ENCODE peak calls at places on chromosomes 3 and 15, in five cellular contexts. R is Peyer's patch, S is lower leg skin, U is stomach, Z is body of pancreas. J is an unnamed sample.

GRCh38 chr15:88449581-88449980 is 17.6 kb downstream of the MRPL46 start:
- DNase-seq in R (no peak), S (peak), U (no peak), Z (no peak), J (no peak)

GRCh38 chr3:62686486-62686885 is 188.7 kb downstream of the CADPS start:
- DNase-seq in R (no peak), S (no peak), U (no peak), Z (no peak), J (no peak)

GRCh38 chr15:72507402-72507801 is 33.3 kb downstream of the ARIH1 start:
- DNase-seq in R (no peak), S (no peak), U (no peak), Z (no peak), J (no peak)

GRCh38 chr3:104385421-104385820 is 981.3 kb upstream of the ALCAM start:
- DNase-seq in R (no peak), S (no peak), U (no peak), Z (peak), J (no peak)

GRCh38 chr3:107309312-107309711 is 67.9 kb upstream of the CCDC54 start:
- DNase-seq in R (no peak), S (no peak), U (no peak), Z (no peak), J (no peak)

GRCh38 chr3:74491874-74492273 is 122.6 kb downstream of the CNTN3 start:
- DNase-seq in R (no peak), S (no peak), U (no peak), Z (no peak), J (no peak)

GRCh38 chr3:38396239-38396638 is 49.7 kb downstream of the XYLB start:
- DNase-seq in R (no peak), S (no peak), U (no peak), Z (no peak), J (no peak)

GRCh38 chr3:9473496-9473895 is 76.1 kb downstream of the SETD5 start:
- DNase-seq in R (no peak), S (no peak), U (no peak), Z (no peak), J (no peak)

GRCh38 chr3:7506606-7507180 is 645.8 kb downstream of the GRM7 start:
- DNase-seq in R (no peak), S (no peak), U (no peak), Z (no peak), J (no peak)

GRCh38 chr3:16318216-16318615 is 53.2 kb downstream of the OXNAD1 start:
- DNase-seq in R (no peak), S (no peak), U (no peak), Z (no peak), J (no peak)

GRCh38 chr3:134080761-134081160 is 51.0 kb upstream of the SLCO2A1 start:
- DNase-seq in R (no peak), S (no peak), U (no peak), Z (no peak), J (no peak)

GRCh38 chr3:183151716-183152385 is 10.7 kb downstream of the LAMP3 start:
- DNase-seq in R (no peak), S (no peak), U (no peak), Z (no peak), J (no peak)

GRCh38 chr3:125234831-125235230 is 22.3 kb upstream of the SLC12A8 start:
- DNase-seq in R (no peak), S (no peak), U (no peak), Z (no peak), J (no peak)

GRCh38 chr15:80431635-80432034 is 27.5 kb downstream of the ARNT2 start:
- DNase-seq in R (no peak), S (peak), U (no peak), Z (no peak), J (no peak)

GRCh38 chr3:48952510-48953118 is 34.0 kb downstream of the ARIH2 start:
- DNase-seq in R (peak), S (no peak), U (peak), Z (peak), J (no peak)

GRCh38 chr3:188832961-188833615 is 338.7 kb upstream of the TPRG1 start:
- DNase-seq in R (no peak), S (no peak), U (no peak), Z (no peak), J (no peak)

GRCh38 chr3:184505053-184505452 is 56.5 kb upstream of the EPHB3 start:
- DNase-seq in R (no peak), S (no peak), U (no peak), Z (no peak), J (no peak)

GRCh38 chr3:140103986-140104645 is 169.1 kb downstream of the CLSTN2 start:
- DNase-seq in R (no peak), S (no peak), U (no peak), Z (no peak), J (no peak)

GRCh38 chr15:82043726-82044372 is 2.0 kb downstream of the MEX3B start:
- DNase-seq in R (no peak), S (peak), U (no peak), Z (no peak), J (peak)

GRCh38 chr3:46245155-46245554 is 2.9 kb downstream of the CCR3 start:
- DNase-seq in R (no peak), S (no peak), U (no peak), Z (no peak), J (no peak)

GRCh38 chr15:64806509-64806908 is 18.9 kb downstream of the PIF1 start:
- DNase-seq in R (no peak), S (no peak), U (no peak), Z (no peak), J (no peak)

GRCh38 chr3:71754610-71755253 is 1.1 kb downstream of the GPR27 start:
- DNase-seq in R (no peak), S (no peak), U (no peak), Z (no peak), J (no peak)

GRCh38 chr15:34336947-34337556 is 529 bp downstream of the SLC12A6 start:
- DNase-seq in R (peak), S (peak), U (no peak), Z (peak), J (no peak)

GRCh38 chr3:15974647-15975046 is 176.9 kb upstream of the ANKRD28 start:
- DNase-seq in R (no peak), S (no peak), U (no peak), Z (no peak), J (no peak)

GRCh38 chr3:140736863-140737460 is 59.1 kb downstream of the TRIM42 start:
- DNase-seq in R (no peak), S (no peak), U (peak), Z (peak), J (peak)

GRCh38 chr3:30273304-30274072 is 332.9 kb upstream of the TGFBR2 start:
- DNase-seq in R (no peak), S (no peak), U (no peak), Z (no peak), J (no peak)

GRCh38 chr3:133925960-133926735 is 30.5 kb upstream of the RAB6B start:
- DNase-seq in R (no peak), S (no peak), U (no peak), Z (no peak), J (no peak)

GRCh38 chr3:40800343-40800742 is 275.6 kb downstream of the ZNF621 start:
- DNase-seq in R (peak), S (no peak), U (no peak), Z (peak), J (no peak)

GRCh38 chr15:68188647-68189046 is 16.5 kb downstream of the CALML4 start:
- DNase-seq in R (no peak), S (no peak), U (no peak), Z (no peak), J (no peak)

GRCh38 chr15:66830358-66830757 is 128.3 kb downstream of the SMAD6 start:
- DNase-seq in R (peak), S (no peak), U (no peak), Z (no peak), J (peak)

GRCh38 chr3:185656321-185656840 is 70.3 kb downstream of the SENP2 start:
- DNase-seq in R (no peak), S (no peak), U (no peak), Z (peak), J (peak)

GRCh38 chr3:178260887-178261286 is 275.3 kb upstream of the KCNMB2 start:
- DNase-seq in R (no peak), S (no peak), U (no peak), Z (peak), J (no peak)
- H3K4me3 ChIP-seq in R (no peak), S (no peak), U (no peak), Z (no peak), J (no peak)

DNA sequence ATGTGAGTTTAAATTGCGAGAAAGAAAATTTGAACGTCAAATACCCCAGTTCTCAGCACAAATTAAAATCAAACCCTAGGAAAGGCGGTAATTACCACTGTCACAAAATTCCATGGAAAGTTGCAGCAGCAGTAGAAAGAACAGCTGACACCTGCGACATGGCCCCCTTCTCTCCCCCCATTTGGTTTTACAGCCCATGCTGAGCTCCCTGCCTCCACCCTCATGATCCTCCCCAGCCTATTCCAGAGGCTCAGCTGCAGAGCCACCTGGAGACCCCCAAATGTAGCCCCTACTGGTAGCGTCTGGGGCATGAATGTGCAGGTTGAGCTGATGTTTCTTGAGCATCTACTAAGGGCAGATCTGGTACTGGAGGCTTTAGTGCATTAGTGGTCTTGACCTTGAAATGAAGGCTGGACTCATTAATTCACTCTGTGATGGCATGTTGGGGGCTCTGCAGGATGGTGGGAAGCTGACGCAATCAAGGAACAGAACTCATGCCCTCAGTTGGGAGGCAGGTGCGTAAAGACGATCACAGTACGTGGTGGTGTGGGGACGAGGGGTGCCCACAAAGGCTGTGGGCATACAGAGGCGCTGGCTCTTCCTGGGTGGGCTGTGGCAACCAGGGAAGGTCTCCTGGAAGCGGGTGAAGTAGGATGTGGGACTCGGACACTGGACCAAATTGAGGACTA is 39.6 kb downstream of the PRKCD start:
- DNase-seq in R (no peak), S (no peak), U (no peak), Z (no peak), J (no peak)
- TF ChIP-seq POLR2A in R (no peak), S (no peak), U (no peak), Z (no peak), J (no peak)

GRCh38 chr3:190266915-190267290 is 55.3 kb downstream of the CLDN1 start:
- DNase-seq in R (no peak), S (no peak), U (no peak), Z (no peak), J (no peak)
- H3K4me3 ChIP-seq in R (no peak), S (no peak), U (no peak), Z (no peak), J (no peak)

GRCh38 chr15:41417812-41418211 is 917 bp downstream of the RTF1 start:
- DNase-seq in R (no peak), S (no peak), U (no peak), Z (no peak), J (no peak)

GRCh38 chr15:41416162-41416741 is 643 bp upstream of the RTF1 start:
- DNase-seq in R (no peak), S (no peak), U (no peak), Z (no peak), J (no peak)

GRCh38 chr15:41417418-41417811 is 520 bp downstream of the RTF1 start:
- DNase-seq in R (peak), S (peak), U (no peak), Z (peak), J (no peak)

GRCh38 chr15:41411441-41411840 is 5.5 kb upstream of the RTF1 start:
- DNase-seq in R (no peak), S (no peak), U (no peak), Z (no peak), J (no peak)

DNA sequence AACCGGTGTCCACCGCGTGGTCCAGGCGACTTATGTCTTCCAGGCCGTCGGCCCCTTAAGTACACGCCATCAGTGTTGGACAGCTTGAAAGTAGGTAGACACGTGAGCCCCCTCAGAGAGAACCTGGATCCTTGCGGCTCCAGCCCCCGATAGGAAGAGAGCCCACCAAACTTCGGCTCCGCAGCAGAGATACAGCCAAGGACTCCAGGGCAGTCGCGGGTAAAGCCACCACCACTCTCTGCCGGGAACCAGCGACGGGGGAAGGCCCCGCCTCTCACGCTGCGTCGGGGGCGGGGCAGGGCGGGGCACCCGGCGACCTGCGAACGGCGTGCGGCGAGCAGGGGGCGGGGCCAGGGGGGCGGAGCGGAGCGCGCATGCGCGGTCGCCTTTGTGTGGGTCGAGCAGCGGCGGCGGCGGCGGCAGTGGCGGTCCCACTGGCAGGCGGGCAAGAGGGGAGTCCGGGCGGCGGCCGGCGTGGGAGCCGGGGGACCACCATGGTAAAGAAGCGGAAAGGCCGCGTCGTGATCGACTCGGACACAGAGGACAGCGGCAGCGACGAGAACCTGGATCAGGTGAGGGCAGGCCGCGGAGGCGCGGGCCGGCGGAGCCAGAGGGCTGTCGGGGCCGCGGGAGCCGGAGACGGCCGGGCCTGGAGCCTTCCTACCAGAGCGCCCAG is at the start of gene RTF1:
- DNase-seq in R (peak), S (peak), U (peak), Z (peak), J (peak)
- TF ChIP-seq POLR2A in R (peak), S (no peak), U (no peak), Z (peak), J (peak)

DNA sequence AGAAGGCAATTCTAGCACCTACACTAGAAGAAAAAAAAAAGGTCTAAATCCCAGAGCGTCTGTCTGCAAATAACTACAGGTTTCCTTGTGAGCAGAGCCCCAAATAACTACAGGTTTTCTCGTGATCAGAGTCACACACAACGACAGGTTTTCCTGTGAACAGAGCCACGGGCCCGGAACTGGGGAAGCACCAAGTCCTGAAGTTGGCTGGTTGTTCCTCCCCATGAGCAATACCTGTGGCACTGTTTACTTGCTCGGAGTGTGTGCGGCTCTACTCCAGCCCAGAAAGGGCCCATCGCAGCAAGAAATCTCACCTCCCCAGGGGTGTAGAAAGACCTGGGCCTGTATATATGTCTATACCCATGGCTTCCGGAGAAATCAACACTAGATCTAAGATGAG is 649 bp upstream of the MASP1 start:
- DNase-seq in R (no peak), S (no peak), U (no peak), Z (peak), J (no peak)
- H3K4me3 ChIP-seq in R (no peak), S (no peak), U (no peak), Z (no peak), J (peak)

J was measured in heart left ventricle.